ENCODE peak calls at places on chromosomes 16 and 17, in six cellular contexts. P, S, H, K, D and J are unnamed samples.

GRCh38 chr17:82243648-82244412 is 15.0 kb downstream of the SLC16A3 start:
- DNase-seq in D (no peak), P (no peak), H (peak), S (no peak), K (no peak), J (peak)

GRCh38 chr16:84117482-84117843 is 721 bp upstream of the MBTPS1 start:
- DNase-seq in S (no peak), D (no peak), H (no peak), P (peak), K (peak), J (peak)

GRCh38 chr16:83689385-83689831 is 118.4 kb upstream of the HSBP1 start:
- DNase-seq in S (peak), H (no peak), P (no peak), K (peak), D (no peak), J (peak)

GRCh38 chr16:27020031-27020430 is 46.7 kb upstream of the C16orf82 start:
- DNase-seq in S (no peak), H (no peak), D (no peak), P (no peak), K (no peak), J (no peak)

GRCh38 chr16:14489460-14489859 is 140.6 kb downstream of the PARN start:
- DNase-seq in H (no peak), P (peak), S (no peak), K (no peak), D (peak), J (no peak)

GRCh38 chr17:31226950-31227349 is 70.1 kb downstream of the OMG start:
- DNase-seq in D (no peak), P (no peak), K (no peak), H (no peak), S (no peak), J (no peak)

GRCh38 chr16:6362321-6362720 is 970.3 kb upstream of the RBFOX1 start:
- DNase-seq in K (no peak), H (no peak), P (no peak), S (no peak), D (no peak), J (no peak)

GRCh38 chr16:31471875-31472558 is at the start of gene TGFB1I1:
- DNase-seq in H (peak), D (no peak), S (peak), K (peak), P (peak), J (peak)

GRCh38 chr17:5591966-5592365 is 7.7 kb upstream of the NLRP1 start:
- DNase-seq in P (no peak), K (no peak), D (no peak), S (no peak), H (no peak), J (no peak)

GRCh38 chr17:39487946-39488345 is 26.7 kb downstream of the CDK12 start:
- DNase-seq in P (no peak), H (no peak), S (no peak), K (no peak), D (no peak), J (peak)

GRCh38 chr17:41687828-41688640 is 651 bp upstream of the EIF1 start:
- DNase-seq in D (no peak), H (peak), S (no peak), K (peak), P (no peak), J (peak)

GRCh38 chr17:12431188-12431587 is 234.5 kb upstream of the MYOCD start:
- DNase-seq in D (no peak), S (no peak), K (no peak), H (no peak), P (no peak), J (no peak)

GRCh38 chr17:77235370-77236080 is 94.8 kb downstream of the SEC14L1 start:
- DNase-seq in P (no peak), D (no peak), K (peak), S (peak), H (no peak), J (no peak)

GRCh38 chr17:37833237-37833859 is 88.5 kb upstream of the HNF1B start:
- DNase-seq in H (no peak), K (no peak), P (no peak), D (no peak), S (no peak), J (no peak)

GRCh38 chr16:53865492-53865863 is 161.5 kb downstream of the FTO start:
- DNase-seq in K (peak), S (peak), H (no peak), P (no peak), D (peak), J (peak)

GRCh38 chr17:78174332-78174869 is 6.0 kb downstream of the SYNGR2 start:
- DNase-seq in P (no peak), H (peak), K (no peak), D (no peak), S (no peak), J (peak)

GRCh38 chr16:3157229-3158013 is 22.6 kb downstream of the ZNF213 start:
- DNase-seq in P (peak), S (peak), H (peak), K (peak), D (peak), J (peak)

GRCh38 chr16:77946834-77947233 is 75.5 kb upstream of the CLEC3A start:
- DNase-seq in S (no peak), D (no peak), H (no peak), P (peak), K (peak), J (no peak)

DNA sequence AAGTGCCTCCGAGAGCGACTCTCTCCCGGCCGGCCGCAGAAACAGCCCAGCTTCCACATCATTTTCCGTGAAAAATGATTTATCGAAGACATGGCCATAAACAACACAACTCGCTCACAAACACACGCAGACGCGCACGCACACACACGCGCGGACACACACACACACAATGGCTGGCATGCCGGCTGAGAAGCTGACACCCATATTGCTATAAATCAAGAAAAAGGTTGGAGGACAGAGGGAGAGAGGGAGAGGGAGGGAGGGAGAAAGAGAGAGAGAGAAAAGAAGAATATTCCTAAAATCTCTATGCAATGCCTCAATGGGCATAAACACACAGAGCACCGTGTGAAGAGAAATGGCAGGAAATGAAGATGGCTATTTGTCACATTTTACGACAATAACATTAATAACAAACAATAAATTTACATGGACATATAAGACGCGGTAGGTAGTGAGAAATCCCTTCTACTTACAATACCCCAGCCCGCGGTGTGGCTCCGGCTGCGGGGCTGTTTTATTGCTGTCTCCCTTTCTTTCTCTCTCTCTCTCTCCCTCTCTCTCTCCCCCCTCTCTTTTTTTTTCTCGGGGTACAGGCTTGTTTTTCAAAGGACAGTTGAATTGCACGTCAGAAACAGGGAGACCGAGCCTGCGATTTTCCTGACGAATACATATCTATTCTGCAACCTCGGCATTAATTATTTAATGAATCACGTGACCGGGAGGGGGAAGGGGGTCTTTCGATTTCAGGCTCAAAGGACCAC is 9.5 kb downstream of the HOXB4 start:
- DNase-seq in P (no peak), H (no peak), S (no peak), D (no peak), K (no peak), J (no peak)
- H3K4me3 ChIP-seq in P (no peak), H (no peak), S (no peak), D (no peak), K (peak), J (no peak)

GRCh38 chr16:1426734-1427451 is 4.0 kb upstream of the PERCC1 start:
- DNase-seq in K (no peak), D (no peak), H (no peak), S (no peak), P (no peak), J (no peak)

GRCh38 chr16:1429026-1429425 is 1.9 kb upstream of the PERCC1 start:
- DNase-seq in D (no peak), S (no peak), K (no peak), H (no peak), P (no peak), J (no peak)

GRCh38 chr16:1429631-1430030 is 1.2 kb upstream of the PERCC1 start:
- DNase-seq in H (no peak), D (no peak), P (no peak), K (no peak), S (no peak), J (no peak)

GRCh38 chr16:1427473-1428461 is 3.1 kb upstream of the PERCC1 start:
- DNase-seq in K (no peak), P (no peak), S (no peak), D (no peak), H (no peak), J (no peak)

GRCh38 chr16:1428511-1428910 is 2.4 kb upstream of the PERCC1 start:
- DNase-seq in S (no peak), H (no peak), K (peak), P (peak), D (no peak), J (no peak)
- TF ChIP-seq CTCF in S (peak), H (no peak), K (peak), P (peak), D (peak), J (peak)

GRCh38 chr17:50203589-50204345 is 2.3 kb upstream of the COL1A1 start:
- DNase-seq in H (no peak), S (peak), K (peak), P (no peak), D (no peak), J (no peak)
- H3K4me3 ChIP-seq in H (no peak), S (peak), K (no peak), P (no peak), D (no peak), J (no peak)

DNA sequence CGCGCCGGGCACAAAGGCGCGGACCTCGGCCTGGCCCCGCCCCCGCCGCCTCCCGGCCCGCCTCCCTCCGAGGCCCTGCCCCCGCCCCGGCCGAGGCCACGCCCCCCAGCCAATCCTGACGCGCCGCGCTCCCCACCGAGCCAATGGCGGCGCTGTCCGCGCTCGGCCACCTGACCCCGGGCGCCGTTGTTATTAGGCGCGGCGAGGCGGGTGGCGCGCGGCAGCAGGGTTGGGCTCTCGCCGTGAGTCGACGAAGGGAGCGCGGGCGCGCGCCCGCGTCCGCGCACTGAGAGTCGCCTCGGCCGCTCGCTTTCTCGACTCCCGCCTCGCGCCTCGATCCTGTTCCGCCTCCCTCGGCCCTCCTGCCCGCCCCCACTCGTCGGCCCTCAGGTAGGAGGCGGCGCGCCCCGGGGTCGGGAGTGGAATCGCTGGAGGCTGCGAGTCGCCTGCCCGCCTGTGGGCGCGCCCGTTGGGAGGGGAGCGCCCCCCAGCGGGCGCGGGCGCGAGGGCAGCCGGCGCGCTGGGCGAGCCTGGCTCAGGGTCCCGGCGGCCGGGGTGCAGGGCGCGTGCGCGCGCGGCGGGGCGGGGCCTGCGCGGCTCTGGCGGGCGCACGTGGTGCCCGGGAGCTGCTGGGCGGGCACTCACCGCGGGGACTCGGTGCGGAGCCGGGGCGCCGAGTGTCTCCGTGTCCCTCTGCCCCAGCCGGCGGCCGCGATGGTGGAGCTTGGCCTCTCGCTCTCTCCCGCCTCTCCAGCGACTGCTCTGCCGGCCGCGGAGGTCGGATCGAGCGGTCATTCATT is 405 bp upstream of the CBLN1 start:
- DNase-seq in D (no peak), K (peak), S (peak), P (peak), H (peak), J (peak)
- TF ChIP-seq CTCF in D (no peak), K (no peak), S (no peak), P (peak), H (peak), J (no peak)

GRCh38 chr17:61496957-61497653 is 44.9 kb downstream of the TBX4 start:
- DNase-seq in S (no peak), D (no peak), P (no peak), K (no peak), H (no peak), J (no peak)

GRCh38 chr17:61496174-61496956 is 44.1 kb downstream of the TBX4 start:
- DNase-seq in K (no peak), H (no peak), P (peak), D (no peak), S (no peak), J (no peak)

GRCh38 chr17:61494325-61495160 is 42.3 kb downstream of the TBX4 start:
- DNase-seq in P (no peak), H (no peak), D (no peak), K (no peak), S (no peak), J (no peak)

GRCh38 chr17:61492759-61493526 is 40.7 kb downstream of the TBX4 start:
- DNase-seq in P (no peak), H (no peak), K (peak), S (peak), D (no peak), J (no peak)

DNA sequence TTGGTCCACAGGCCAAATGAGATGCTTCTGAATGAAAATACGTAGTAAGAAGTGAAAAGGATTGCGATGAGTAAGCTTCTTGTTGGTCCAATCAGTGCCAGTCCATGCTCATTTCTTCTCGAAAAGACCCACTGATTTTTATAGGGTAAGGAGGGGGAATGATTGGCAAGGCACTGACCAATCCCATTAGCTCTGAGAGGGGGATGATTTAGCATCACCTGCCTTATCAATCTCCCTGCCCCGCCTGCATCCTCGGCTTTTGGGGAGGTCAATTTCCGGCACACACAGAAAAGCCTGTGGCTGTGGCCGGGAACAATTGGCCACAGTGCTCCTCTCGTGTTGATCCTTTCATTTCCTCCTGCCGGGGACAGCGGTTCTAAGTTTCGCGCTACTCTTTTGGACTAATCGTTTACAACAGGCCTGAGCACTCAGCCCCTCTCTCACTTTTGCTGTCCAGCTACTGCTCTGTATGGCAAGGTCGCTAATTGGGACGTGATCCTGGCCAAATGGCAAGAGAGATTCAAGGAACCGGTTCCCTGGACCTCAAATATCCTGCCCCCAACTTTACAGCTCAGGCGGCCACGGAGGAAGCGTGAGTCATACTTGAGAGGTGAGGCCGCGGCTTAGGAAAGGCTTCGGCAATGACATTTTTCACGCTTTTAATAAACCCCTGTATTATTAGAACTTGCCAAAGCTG is 43.1 kb downstream of the TBX4 start:
- DNase-seq in K (peak), H (no peak), P (no peak), S (peak), D (peak), J (peak)
- H3K4me3 ChIP-seq in K (no peak), H (no peak), P (no peak), S (no peak), D (peak), J (no peak)

GRCh38 chr16:74034862-74035261 is 261.8 kb upstream of the PSMD7 start:
- DNase-seq in S (no peak), H (no peak), D (peak), K (peak), P (peak), J (peak)
- TF ChIP-seq CTCF in S (peak), H (no peak), D (peak), K (peak), P (peak), J (peak)

GRCh38 chr16:55478827-55479559 is at the start of gene MMP2:
- DNase-seq in H (peak), D (no peak), P (peak), K (peak), S (peak), J (peak)

GRCh38 chr16:55480228-55480655 is 1.2 kb downstream of the MMP2 start:
- DNase-seq in S (peak), P (peak), K (peak), D (no peak), H (peak), J (peak)

GRCh38 chr16:55487048-55487803 is 8.2 kb downstream of the MMP2 start:
- DNase-seq in H (no peak), D (no peak), K (peak), S (peak), P (no peak), J (no peak)

GRCh38 chr16:55479560-55480197 is 681 bp downstream of the MMP2 start:
- DNase-seq in P (no peak), H (no peak), D (no peak), K (peak), S (no peak), J (no peak)

GRCh38 chr16:55482056-55482455 is 3.1 kb downstream of the MMP2 start:
- DNase-seq in D (no peak), S (no peak), P (no peak), H (no peak), K (no peak), J (peak)
- H3K4me3 ChIP-seq in D (no peak), S (peak), P (no peak), H (no peak), K (no peak), J (no peak)

DNA sequence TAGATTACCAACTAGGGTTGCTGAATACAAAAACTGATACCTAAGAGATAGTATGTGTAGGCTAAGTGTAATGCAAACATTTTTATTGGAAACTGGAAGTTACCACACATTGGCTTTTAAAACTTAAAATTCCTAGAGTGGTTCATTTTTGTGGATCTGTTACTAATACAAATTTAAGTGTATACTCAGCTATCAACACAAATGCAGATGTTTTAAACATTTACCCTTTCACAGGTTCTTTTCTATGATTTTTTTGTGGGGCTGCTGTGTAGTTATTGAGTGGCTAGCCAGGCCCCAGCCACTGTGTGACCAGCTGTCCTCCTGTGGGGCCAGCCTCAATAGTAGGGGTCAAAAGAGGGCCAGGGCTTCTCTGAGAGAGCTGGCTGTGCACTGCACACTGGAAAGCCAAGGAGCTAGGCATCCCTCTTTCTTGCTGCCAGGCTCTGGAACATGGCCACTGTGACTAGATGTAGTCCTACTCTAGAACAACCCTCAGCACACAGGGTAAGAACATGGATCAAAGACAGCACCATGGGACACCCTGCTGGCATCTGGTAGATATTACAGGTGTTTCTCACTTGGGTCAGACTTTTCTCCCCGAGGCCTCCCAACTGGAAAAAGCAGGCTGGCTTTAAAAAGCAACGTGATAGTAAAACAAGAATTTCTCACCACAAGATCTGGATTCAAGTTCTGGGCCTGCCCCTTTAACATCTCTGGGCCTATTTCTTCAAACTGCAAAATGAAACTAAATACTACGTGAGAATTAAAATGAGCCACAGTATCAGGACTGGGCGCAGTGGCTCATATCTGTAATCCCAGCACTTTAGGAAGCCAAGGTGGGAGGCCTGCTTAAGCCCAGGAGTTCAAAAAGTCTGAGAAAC is 7.3 kb upstream of the VEZF1 start:
- DNase-seq in D (peak), H (no peak), K (peak), P (peak), S (peak), J (peak)
- TF ChIP-seq CTCF in D (peak), H (peak), K (peak), P (peak), S (peak), J (peak)

GRCh38 chr16:66511615-66512500 is 38.1 kb downstream of the TK2 start:
- DNase-seq in P (peak), S (peak), K (peak), D (peak), H (no peak), J (peak)
- H3K4me3 ChIP-seq in P (no peak), S (no peak), K (no peak), D (peak), H (no peak), J (no peak)